ENCODE peak calls at places on chromosome 7, in ten cellular contexts. U is T-helper 2 cell; D is M059J; P is MCF 10A; J is activated CD4-positive, CD25-positive, alpha-beta regulatory T cell treated with anti-CD3 and anti-CD28 coated beads, Interleukin-2, amount 50 U/mL, for 16 hours; Z is suprapubic skin; C is activated CD4-positive, alpha-beta T cell treated with anti-CD3 and anti-CD28 coated beads, Interleukin-2, amount 10 ng/mL, durations not matched to agents 7 days and 5 days; H is H7; M is neural crest cell; V is amygdala. F is an unnamed sample.

GRCh38 chr7:130505753-130506152 is 13.9 kb downstream of the MEST start:
- DNase-seq in D (no peak), M (no peak), P (no peak), C (no peak), V (no peak), U (no peak), J (no peak), H (no peak), Z (no peak), F (no peak)

GRCh38 chr7:87216701-87217508 is 2.6 kb downstream of the TMEM243 start:
- DNase-seq in P (no peak), C (peak; percentile 62), H (no peak), Z (no peak), U (no peak), V (no peak), J (peak; percentile 5), M (no peak), D (no peak), F (no peak)

GRCh38 chr7:155214328-155214986 is 83.2 kb upstream of the INSIG1 start:
- DNase-seq in Z (peak; percentile 81), J (no peak), C (no peak), U (no peak), D (peak; percentile 49), H (peak; percentile 70), M (no peak), V (no peak), P (no peak), F (no peak)

GRCh38 chr7:44965937-44966730 is 12.7 kb downstream of the MYO1G start:
- DNase-seq in J (no peak), P (no peak), V (no peak), H (peak; percentile 44), M (no peak), D (no peak), U (no peak), Z (peak; percentile 71), C (no peak), F (no peak)

GRCh38 chr7:128019330-128019729 is 11.9 kb downstream of the LRRC4 start:
- DNase-seq in H (no peak), Z (no peak), U (no peak), J (no peak), M (no peak), V (no peak), C (no peak), D (no peak), P (no peak), F (no peak)

GRCh38 chr7:112346381-112347060 is 103.7 kb upstream of the IFRD1 start:
- DNase-seq in M (no peak), U (no peak), Z (no peak), P (no peak), J (no peak), H (no peak), C (no peak), V (no peak), D (no peak), F (no peak)

GRCh38 chr7:7327423-7327822 is 145.1 kb downstream of the C1GALT1 start:
- DNase-seq in M (no peak), V (no peak), Z (no peak), P (no peak), C (no peak), D (no peak), H (no peak), J (no peak), U (no peak), F (no peak)

GRCh38 chr7:163971-164881 is 28.1 kb upstream of the FAM20C start:
- DNase-seq in D (no peak), M (no peak), C (no peak), Z (no peak), V (no peak), H (no peak), U (no peak), J (no peak), P (no peak), F (no peak)

GRCh38 chr7:47905071-47905920 is 43.0 kb downstream of the PKD1L1 start:
- DNase-seq in V (no peak), C (no peak), D (peak; percentile 35), M (no peak), Z (no peak), P (no peak), H (peak; percentile 41), J (no peak), U (no peak), F (no peak)

GRCh38 chr7:70660819-70661191 is 471.1 kb upstream of the GALNT17 start:
- DNase-seq in H (no peak), P (no peak), Z (no peak), M (no peak), V (no peak), C (no peak), D (no peak), J (no peak), U (no peak), F (no peak)

GRCh38 chr7:17239683-17240521 is 58.5 kb upstream of the AHR start:
- DNase-seq in V (no peak), C (no peak), U (no peak), D (peak; percentile 77), P (peak; percentile 0), M (no peak), H (no peak), J (no peak), Z (no peak), F (no peak)